ENCODE peak calls at places on chromosomes 16 and 17, in ten cellular contexts. One of them, this sample, is unnamed.

GRCh38 chr17:29127840-29128239 is 52.4 kb downstream of the MYO18A start:
- DNase-seq in gastrocnemius medialis: no peak
- DNase-seq in psoas muscle: no peak
- DNase-seq in IMR-90: no peak
- DNase-seq in coronary artery: no peak
- DNase-seq in heart right ventricle: no peak
- DNase-seq in GM12864: no peak
- DNase-seq in epithelial cell of esophagus: no peak
- DNase-seq in tibial nerve: no peak
- DNase-seq in thoracic aorta: no peak
- DNase-seq in this sample: no peak

GRCh38 chr16:19777061-19777460 is 59.0 kb downstream of the IQCK start:
- DNase-seq in gastrocnemius medialis: no peak
- DNase-seq in psoas muscle: no peak
- DNase-seq in IMR-90: no peak
- DNase-seq in coronary artery: no peak
- DNase-seq in heart right ventricle: no peak
- DNase-seq in GM12864: no peak
- DNase-seq in epithelial cell of esophagus: no peak
- DNase-seq in tibial nerve: no peak
- DNase-seq in thoracic aorta: no peak
- DNase-seq in this sample: no peak

GRCh38 chr17:50798424-50799344 is 31.4 kb upstream of the ANKRD40CL start:
- DNase-seq in gastrocnemius medialis: no peak
- DNase-seq in psoas muscle: no peak
- DNase-seq in IMR-90: no peak
- DNase-seq in coronary artery: no peak
- DNase-seq in heart right ventricle: no peak
- DNase-seq in GM12864: no peak
- DNase-seq in epithelial cell of esophagus: peak; percentile 95
- DNase-seq in tibial nerve: no peak
- DNase-seq in thoracic aorta: no peak
- DNase-seq in this sample: no peak

GRCh38 chr17:63881935-63882601 is at the start of gene GH2:
- DNase-seq in gastrocnemius medialis: peak; percentile 20
- DNase-seq in psoas muscle: peak; percentile 26
- DNase-seq in IMR-90: peak; percentile 34
- DNase-seq in coronary artery: no peak
- DNase-seq in heart right ventricle: peak; percentile 24
- DNase-seq in GM12864: no peak
- DNase-seq in epithelial cell of esophagus: peak; percentile 65
- DNase-seq in tibial nerve: peak; percentile 67
- DNase-seq in thoracic aorta: no peak
- DNase-seq in this sample: no peak

GRCh38 chr17:16046966-16047365 is 47.3 kb downstream of the TTC19 start:
- DNase-seq in gastrocnemius medialis: no peak
- DNase-seq in psoas muscle: no peak
- DNase-seq in IMR-90: peak; percentile 13
- DNase-seq in coronary artery: no peak
- DNase-seq in heart right ventricle: no peak
- DNase-seq in GM12864: no peak
- DNase-seq in epithelial cell of esophagus: no peak
- DNase-seq in tibial nerve: no peak
- DNase-seq in thoracic aorta: no peak
- DNase-seq in this sample: no peak

GRCh38 chr16:4303973-4304372 is 11.9 kb upstream of the GLIS2 start:
- DNase-seq in gastrocnemius medialis: no peak
- DNase-seq in psoas muscle: no peak
- DNase-seq in IMR-90: no peak
- DNase-seq in coronary artery: no peak
- DNase-seq in heart right ventricle: no peak
- DNase-seq in GM12864: no peak
- DNase-seq in epithelial cell of esophagus: no peak
- DNase-seq in tibial nerve: no peak
- DNase-seq in thoracic aorta: no peak
- DNase-seq in this sample: no peak

GRCh38 chr16:10219742-10220141 is 37.5 kb upstream of the GRIN2A start:
- DNase-seq in gastrocnemius medialis: no peak
- DNase-seq in psoas muscle: no peak
- DNase-seq in IMR-90: no peak
- DNase-seq in coronary artery: no peak
- DNase-seq in heart right ventricle: no peak
- DNase-seq in GM12864: no peak
- DNase-seq in epithelial cell of esophagus: no peak
- DNase-seq in tibial nerve: no peak
- DNase-seq in thoracic aorta: no peak
- DNase-seq in this sample: no peak

GRCh38 chr17:1648582-1649115 is 1.0 kb downstream of the RILP start:
- DNase-seq in gastrocnemius medialis: peak; percentile 94
- DNase-seq in psoas muscle: peak; percentile 96
- DNase-seq in IMR-90: peak; percentile 94
- DNase-seq in coronary artery: peak; percentile 96
- DNase-seq in heart right ventricle: peak; percentile 93
- DNase-seq in GM12864: peak; percentile 82
- DNase-seq in epithelial cell of esophagus: peak; percentile 94
- DNase-seq in tibial nerve: peak; percentile 90
- DNase-seq in thoracic aorta: peak; percentile 82
- DNase-seq in this sample: peak; percentile 92

GRCh38 chr16:68728558-68728957 is 8.5 kb upstream of the CDH1 start:
- DNase-seq in gastrocnemius medialis: no peak
- DNase-seq in psoas muscle: no peak
- DNase-seq in IMR-90: no peak
- DNase-seq in coronary artery: no peak
- DNase-seq in heart right ventricle: no peak
- DNase-seq in GM12864: no peak
- DNase-seq in epithelial cell of esophagus: no peak
- DNase-seq in tibial nerve: no peak
- DNase-seq in thoracic aorta: no peak
- DNase-seq in this sample: no peak

GRCh38 chr17:66172706-66173223 is 19.2 kb downstream of the CEP112 start:
- DNase-seq in gastrocnemius medialis: no peak
- DNase-seq in psoas muscle: no peak
- DNase-seq in IMR-90: no peak
- DNase-seq in coronary artery: no peak
- DNase-seq in heart right ventricle: no peak
- DNase-seq in GM12864: no peak
- DNase-seq in epithelial cell of esophagus: no peak
- DNase-seq in tibial nerve: no peak
- DNase-seq in thoracic aorta: no peak
- DNase-seq in this sample: no peak

GRCh38 chr17:28997811-28998210 is 8.0 kb downstream of the SEZ6 start:
- DNase-seq in gastrocnemius medialis: no peak
- DNase-seq in psoas muscle: no peak
- DNase-seq in IMR-90: no peak
- DNase-seq in coronary artery: no peak
- DNase-seq in heart right ventricle: no peak
- DNase-seq in GM12864: no peak
- DNase-seq in epithelial cell of esophagus: no peak
- DNase-seq in tibial nerve: no peak
- DNase-seq in thoracic aorta: no peak
- DNase-seq in this sample: no peak

GRCh38 chr16:84195201-84196093 is 4.5 kb downstream of the ADAD2 start:
- DNase-seq in gastrocnemius medialis: no peak
- DNase-seq in psoas muscle: no peak
- DNase-seq in IMR-90: no peak
- DNase-seq in coronary artery: no peak
- DNase-seq in heart right ventricle: no peak
- DNase-seq in GM12864: no peak
- DNase-seq in epithelial cell of esophagus: no peak
- DNase-seq in tibial nerve: no peak
- DNase-seq in thoracic aorta: no peak
- DNase-seq in this sample: no peak

GRCh38 chr17:64747938-64748540 is 85.9 kb upstream of the SMURF2 start:
- DNase-seq in gastrocnemius medialis: no peak
- DNase-seq in psoas muscle: no peak
- DNase-seq in IMR-90: peak; percentile 83
- DNase-seq in coronary artery: no peak
- DNase-seq in heart right ventricle: no peak
- DNase-seq in GM12864: no peak
- DNase-seq in epithelial cell of esophagus: peak; percentile 14
- DNase-seq in tibial nerve: no peak
- DNase-seq in thoracic aorta: no peak
- DNase-seq in this sample: no peak

GRCh38 chr16:67521095-67521804 is 7.4 kb upstream of the RIPOR1 start:
- DNase-seq in gastrocnemius medialis: peak; percentile 94
- DNase-seq in psoas muscle: peak; percentile 94
- DNase-seq in IMR-90: peak; percentile 94
- DNase-seq in coronary artery: peak; percentile 97
- DNase-seq in heart right ventricle: peak; percentile 97
- DNase-seq in GM12864: peak; percentile 90
- DNase-seq in epithelial cell of esophagus: peak; percentile 98
- DNase-seq in tibial nerve: peak; percentile 99
- DNase-seq in thoracic aorta: peak; percentile 87
- DNase-seq in this sample: peak; percentile 98

DNA sequence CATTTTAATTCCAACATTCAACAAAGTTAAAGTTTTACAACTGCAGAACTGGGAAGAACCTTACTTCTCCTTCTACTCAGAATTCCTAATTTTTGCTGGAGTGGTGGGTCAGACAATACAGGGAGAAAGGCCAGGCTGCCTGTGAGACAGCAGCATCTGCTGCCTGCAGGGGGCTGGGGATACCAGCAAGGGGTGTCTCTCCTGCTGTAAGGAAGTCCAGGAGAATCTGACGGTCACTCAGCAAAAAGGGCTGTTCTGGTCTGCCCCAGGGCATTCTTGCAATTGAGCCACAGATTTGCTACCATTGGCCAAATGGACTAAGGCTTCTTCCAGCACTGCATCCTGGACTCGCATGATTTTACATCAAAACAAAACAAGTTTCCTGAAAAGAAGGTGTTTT is 426.6 kb upstream of the CDH11 start:
- DNase-seq in gastrocnemius medialis: no peak
- DNase-seq in psoas muscle: no peak
- DNase-seq in IMR-90: peak; percentile 13
- DNase-seq in coronary artery: no peak
- DNase-seq in heart right ventricle: no peak
- DNase-seq in GM12864: no peak
- DNase-seq in epithelial cell of esophagus: no peak
- DNase-seq in tibial nerve: no peak
- DNase-seq in thoracic aorta: no peak
- DNase-seq in this sample: no peak
- TF ChIP-seq CTCF in gastrocnemius medialis: no peak
- TF ChIP-seq CTCF in psoas muscle: no peak
- TF ChIP-seq CTCF in IMR-90: peak; percentile 9
- TF ChIP-seq CTCF in coronary artery: no peak
- TF ChIP-seq CTCF in heart right ventricle: no peak
- TF ChIP-seq CTCF in GM12864: no peak
- TF ChIP-seq CTCF in epithelial cell of esophagus: no peak
- TF ChIP-seq CTCF in tibial nerve: no peak
- TF ChIP-seq CTCF in thoracic aorta: no peak
- TF ChIP-seq CTCF in this sample: no peak

DNA sequence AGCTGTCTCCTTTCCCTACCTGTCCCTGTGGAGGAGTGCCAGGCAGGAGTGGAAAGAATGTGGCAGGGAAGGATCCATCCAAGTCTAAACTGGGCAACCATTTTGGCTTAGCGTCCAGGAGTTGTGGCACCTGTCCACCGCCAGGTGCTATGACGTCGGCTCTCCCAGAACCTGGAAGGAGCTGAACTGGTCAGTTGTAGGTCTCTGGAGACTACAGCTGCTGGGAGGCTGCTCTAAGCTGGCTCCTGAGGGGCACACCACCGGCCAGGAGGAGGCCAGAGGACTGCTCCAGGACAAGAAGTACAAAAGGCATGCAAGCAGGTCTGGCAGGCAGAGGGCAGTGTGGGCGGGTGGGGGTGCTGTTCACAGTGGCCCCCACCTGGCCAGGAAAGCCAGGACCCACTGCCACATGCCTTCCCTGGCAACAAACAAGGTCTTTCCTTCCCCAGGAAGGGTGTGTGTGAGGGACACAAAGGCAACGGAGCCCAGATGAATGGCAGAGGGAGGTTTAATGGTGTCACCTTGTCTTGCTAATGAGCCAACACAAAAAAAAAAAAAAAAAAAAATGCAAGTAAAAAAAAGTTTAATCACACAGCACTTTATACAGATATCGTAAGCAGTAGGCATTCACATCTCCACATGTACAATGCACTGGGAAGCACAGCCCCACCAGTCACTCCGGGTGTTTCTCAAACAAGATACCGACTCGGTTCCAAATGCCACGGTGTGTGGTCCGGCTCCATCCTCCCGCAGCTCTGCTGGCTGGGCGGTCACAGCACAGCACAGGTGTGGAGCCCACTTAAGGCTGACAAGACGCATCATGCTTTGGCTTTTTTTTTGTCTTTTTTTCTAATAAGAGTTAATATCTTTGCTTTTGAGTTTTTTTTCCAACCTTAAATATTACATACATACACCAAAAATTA is 4.8 kb downstream of the SPHK1 start:
- DNase-seq in gastrocnemius medialis: no peak
- DNase-seq in psoas muscle: no peak
- DNase-seq in IMR-90: no peak
- DNase-seq in coronary artery: no peak
- DNase-seq in heart right ventricle: no peak
- DNase-seq in GM12864: no peak
- DNase-seq in epithelial cell of esophagus: peak; percentile 41
- DNase-seq in tibial nerve: no peak
- DNase-seq in thoracic aorta: no peak
- DNase-seq in this sample: no peak
- TF ChIP-seq CTCF in gastrocnemius medialis: peak; percentile 13
- TF ChIP-seq CTCF in psoas muscle: no peak
- TF ChIP-seq CTCF in IMR-90: peak; percentile 14
- TF ChIP-seq CTCF in coronary artery: no peak
- TF ChIP-seq CTCF in heart right ventricle: peak; percentile 16
- TF ChIP-seq CTCF in GM12864: no peak
- TF ChIP-seq CTCF in epithelial cell of esophagus: peak; percentile 31
- TF ChIP-seq CTCF in tibial nerve: no peak
- TF ChIP-seq CTCF in thoracic aorta: no peak
- TF ChIP-seq CTCF in this sample: no peak

DNA sequence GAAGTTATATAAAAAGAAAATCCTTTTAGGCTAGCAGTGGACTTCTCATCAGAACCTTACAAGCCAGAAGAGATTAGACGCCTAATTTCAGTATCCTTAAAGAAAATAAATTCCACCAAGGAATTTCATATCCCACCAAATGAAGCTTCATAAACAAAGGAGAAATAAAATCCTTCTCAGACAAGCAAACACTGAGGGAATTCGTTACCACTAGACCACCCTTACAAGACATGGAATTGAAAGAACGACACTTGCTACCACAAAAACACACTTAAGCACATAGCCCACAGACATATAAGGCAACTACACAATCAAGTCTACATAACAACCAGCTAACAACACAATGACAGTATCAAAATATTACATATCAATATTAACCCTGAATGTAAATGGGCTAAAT is 299.2 kb downstream of the TOX3 start:
- DNase-seq in gastrocnemius medialis: no peak
- DNase-seq in psoas muscle: no peak
- DNase-seq in IMR-90: no peak
- DNase-seq in coronary artery: no peak
- DNase-seq in heart right ventricle: no peak
- DNase-seq in GM12864: no peak
- DNase-seq in epithelial cell of esophagus: no peak
- DNase-seq in tibial nerve: no peak
- DNase-seq in thoracic aorta: no peak
- DNase-seq in this sample: no peak
- TF ChIP-seq CTCF in gastrocnemius medialis: no peak
- TF ChIP-seq CTCF in psoas muscle: no peak
- TF ChIP-seq CTCF in IMR-90: no peak
- TF ChIP-seq CTCF in coronary artery: no peak
- TF ChIP-seq CTCF in heart right ventricle: no peak
- TF ChIP-seq CTCF in GM12864: no peak
- TF ChIP-seq CTCF in epithelial cell of esophagus: no peak
- TF ChIP-seq CTCF in tibial nerve: no peak
- TF ChIP-seq CTCF in thoracic aorta: no peak
- TF ChIP-seq CTCF in this sample: no peak

GRCh38 chr16:17930280-17930679 is 406.3 kb downstream of the NPIPA8 start:
- DNase-seq in gastrocnemius medialis: no peak
- DNase-seq in psoas muscle: no peak
- DNase-seq in IMR-90: no peak
- DNase-seq in coronary artery: no peak
- DNase-seq in heart right ventricle: no peak
- DNase-seq in GM12864: no peak
- DNase-seq in epithelial cell of esophagus: no peak
- DNase-seq in tibial nerve: no peak
- DNase-seq in thoracic aorta: no peak
- DNase-seq in this sample: no peak
- TF ChIP-seq CTCF in gastrocnemius medialis: no peak
- TF ChIP-seq CTCF in psoas muscle: no peak
- TF ChIP-seq CTCF in IMR-90: no peak
- TF ChIP-seq CTCF in coronary artery: no peak
- TF ChIP-seq CTCF in heart right ventricle: no peak
- TF ChIP-seq CTCF in GM12864: no peak
- TF ChIP-seq CTCF in epithelial cell of esophagus: no peak
- TF ChIP-seq CTCF in tibial nerve: no peak
- TF ChIP-seq CTCF in thoracic aorta: no peak
- TF ChIP-seq CTCF in this sample: no peak

This sample was measured in mesothelial cell of epicardium.